ENCODE peak calls at places on chromosome 12, in four cellular contexts. One of them, this sample, is unnamed.
A peak's percentile ranks its signal among the peaks of the same experiment; 100 is the strongest.

GRCh38 chr12:74499192-74499591 is 38.4 kb upstream of the ATXN7L3B start:
- DNase-seq in IMR-90: no peak
- DNase-seq in cardiac fibroblast: no peak
- DNase-seq in stomach: no peak
- DNase-seq in this sample: no peak

GRCh38 chr12:109741970-109742372 is 28.3 kb downstream of the FAM222A start:
- DNase-seq in IMR-90: no peak
- DNase-seq in stomach: peak; percentile 18
- DNase-seq in cardiac fibroblast: no peak
- DNase-seq in this sample: no peak

GRCh38 chr12:122421263-122421814 is 1.1 kb downstream of the CLIP1 start:
- DNase-seq in cardiac fibroblast: peak; percentile 70
- DNase-seq in IMR-90: peak; percentile 47
- DNase-seq in stomach: peak; percentile 35
- DNase-seq in this sample: peak; percentile 66

GRCh38 chr12:130747867-130748740 is 32.0 kb upstream of the RIMBP2 start:
- DNase-seq in IMR-90: peak; percentile 43
- DNase-seq in cardiac fibroblast: peak; percentile 70
- DNase-seq in stomach: peak; percentile 76
- DNase-seq in this sample: peak; percentile 50

GRCh38 chr12:59820594-59821011 is 224.8 kb downstream of the SLC16A7 start:
- DNase-seq in cardiac fibroblast: no peak
- DNase-seq in IMR-90: peak; percentile 71
- DNase-seq in stomach: no peak
- DNase-seq in this sample: peak; percentile 6

GRCh38 chr12:5003025-5003666 is 40.5 kb upstream of the KCNA5 start:
- DNase-seq in IMR-90: peak; percentile 50
- DNase-seq in cardiac fibroblast: peak; percentile 58
- DNase-seq in stomach: peak; percentile 62
- DNase-seq in this sample: peak; percentile 41

GRCh38 chr12:54935235-54935951 is 49.2 kb downstream of the TESPA1 start:
- DNase-seq in cardiac fibroblast: peak; percentile 97
- DNase-seq in IMR-90: peak; percentile 91
- DNase-seq in stomach: no peak
- DNase-seq in this sample: peak; percentile 71

GRCh38 chr12:27013606-27014084 is 539 bp downstream of the TM7SF3 start:
- DNase-seq in stomach: no peak
- DNase-seq in cardiac fibroblast: peak; percentile 49
- DNase-seq in IMR-90: peak; percentile 47
- DNase-seq in this sample: peak; percentile 42

GRCh38 chr12:71602745-71603577 is 60.7 kb downstream of the ZFC3H1 start:
- DNase-seq in cardiac fibroblast: no peak
- DNase-seq in IMR-90: no peak
- DNase-seq in stomach: no peak
- DNase-seq in this sample: no peak

GRCh38 chr12:52838871-52839446 is 4.8 kb upstream of the KRT79 start:
- DNase-seq in cardiac fibroblast: no peak
- DNase-seq in IMR-90: no peak
- DNase-seq in stomach: no peak
- DNase-seq in this sample: no peak

GRCh38 chr12:123488539-123489230 is 30.7 kb downstream of the SNRNP35 start:
- DNase-seq in IMR-90: no peak
- DNase-seq in cardiac fibroblast: no peak
- DNase-seq in stomach: no peak
- DNase-seq in this sample: no peak

GRCh38 chr12:64744422-64745258 is 14.6 kb downstream of the GNS start:
- DNase-seq in stomach: no peak
- DNase-seq in IMR-90: peak; percentile 39
- DNase-seq in cardiac fibroblast: peak; percentile 56
- DNase-seq in this sample: peak; percentile 27

GRCh38 chr12:45583011-45583657 is 146.4 kb upstream of the ARID2 start:
- DNase-seq in IMR-90: peak; percentile 66
- DNase-seq in stomach: no peak
- DNase-seq in cardiac fibroblast: peak; percentile 68
- DNase-seq in this sample: peak; percentile 88

GRCh38 chr12:93164103-93164880 is 213.4 kb upstream of the NUDT4 start:
- DNase-seq in stomach: no peak
- DNase-seq in cardiac fibroblast: peak; percentile 10
- DNase-seq in IMR-90: peak; percentile 45
- DNase-seq in this sample: no peak

GRCh38 chr12:105083551-105084105 is 630 bp downstream of the ALDH1L2 start:
- DNase-seq in cardiac fibroblast: peak; percentile 84
- DNase-seq in stomach: peak; percentile 58
- DNase-seq in IMR-90: peak; percentile 77
- DNase-seq in this sample: peak; percentile 85

GRCh38 chr12:120342567-120343537 is 15.3 kb upstream of the PLA2G1B start:
- DNase-seq in cardiac fibroblast: no peak
- DNase-seq in stomach: no peak
- DNase-seq in IMR-90: no peak
- DNase-seq in this sample: no peak

GRCh38 chr12:9730591-9730990 is 2.3 kb downstream of the CLECL1 start:
- DNase-seq in cardiac fibroblast: no peak
- DNase-seq in IMR-90: no peak
- DNase-seq in stomach: no peak
- DNase-seq in this sample: no peak

GRCh38 chr12:24964342-24964741 is 15.4 kb upstream of the BCAT1 start:
- DNase-seq in cardiac fibroblast: no peak
- DNase-seq in stomach: no peak
- DNase-seq in IMR-90: no peak
- DNase-seq in this sample: no peak

GRCh38 chr12:9702239-9702638 is 30.7 kb downstream of the CLECL1 start:
- DNase-seq in cardiac fibroblast: no peak
- DNase-seq in IMR-90: no peak
- DNase-seq in stomach: no peak
- DNase-seq in this sample: no peak

GRCh38 chr12:107845226-107845979 is 70.9 kb downstream of the ASCL4 start:
- DNase-seq in cardiac fibroblast: no peak
- DNase-seq in stomach: no peak
- DNase-seq in IMR-90: no peak
- DNase-seq in this sample: no peak

GRCh38 chr12:94962680-94963079 is 40.8 kb downstream of the NDUFA12 start:
- DNase-seq in stomach: no peak
- DNase-seq in IMR-90: no peak
- DNase-seq in cardiac fibroblast: no peak
- DNase-seq in this sample: peak; percentile 60

GRCh38 chr12:87405918-87406317 is 623.3 kb downstream of the C12orf50 start:
- DNase-seq in IMR-90: no peak
- DNase-seq in cardiac fibroblast: peak; percentile 29
- DNase-seq in stomach: no peak
- DNase-seq in this sample: no peak

GRCh38 chr12:89863332-89863938 is 154.8 kb upstream of the ATP2B1 start:
- DNase-seq in cardiac fibroblast: no peak
- DNase-seq in IMR-90: no peak
- DNase-seq in stomach: no peak
- DNase-seq in this sample: no peak

GRCh38 chr12:131896811-131897270 is 2.4 kb downstream of the ULK1 start:
- DNase-seq in cardiac fibroblast: no peak
- DNase-seq in IMR-90: no peak
- DNase-seq in stomach: no peak
- DNase-seq in this sample: no peak

GRCh38 chr12:88578821-88579518 is 1.3 kb downstream of the KITLG start:
- DNase-seq in cardiac fibroblast: peak; percentile 47
- DNase-seq in IMR-90: no peak
- DNase-seq in stomach: no peak
- DNase-seq in this sample: no peak

GRCh38 chr12:49339464-49339861 is 2.5 kb upstream of the C1QL4 start:
- DNase-seq in cardiac fibroblast: no peak
- DNase-seq in stomach: peak; percentile 67
- DNase-seq in IMR-90: no peak
- DNase-seq in this sample: no peak

GRCh38 chr12:25089738-25090137 is 105.2 kb downstream of the DNAI7 start:
- DNase-seq in stomach: peak; percentile 41
- DNase-seq in cardiac fibroblast: no peak
- DNase-seq in IMR-90: no peak
- DNase-seq in this sample: no peak

GRCh38 chr12:111201036-111201435 is 167.9 kb downstream of the PHETA1 start:
- DNase-seq in IMR-90: no peak
- DNase-seq in cardiac fibroblast: no peak
- DNase-seq in stomach: no peak
- DNase-seq in this sample: no peak

GRCh38 chr12:26028953-26029740 is 70.7 kb downstream of the RASSF8 start:
- DNase-seq in IMR-90: peak; percentile 67
- DNase-seq in stomach: no peak
- DNase-seq in cardiac fibroblast: peak; percentile 80
- DNase-seq in this sample: peak; percentile 73

GRCh38 chr12:38374751-38375150 is 58.2 kb downstream of the ALG10B start:
- DNase-seq in stomach: no peak
- DNase-seq in cardiac fibroblast: no peak
- DNase-seq in IMR-90: no peak
- DNase-seq in this sample: no peak

GRCh38 chr12:99745106-99745505 is 97.6 kb downstream of the GARIN6 start:
- DNase-seq in IMR-90: no peak
- DNase-seq in cardiac fibroblast: no peak
- DNase-seq in stomach: no peak
- DNase-seq in this sample: no peak

GRCh38 chr12:99745895-99746294 is 98.3 kb downstream of the GARIN6 start:
- DNase-seq in stomach: no peak
- DNase-seq in cardiac fibroblast: no peak
- DNase-seq in IMR-90: no peak
- DNase-seq in this sample: no peak

GRCh38 chr12:99746538-99746937 is 99.0 kb downstream of the GARIN6 start:
- DNase-seq in cardiac fibroblast: no peak
- DNase-seq in stomach: no peak
- DNase-seq in IMR-90: no peak
- DNase-seq in this sample: no peak
- TF ChIP-seq CTCF in cardiac fibroblast: no peak
- TF ChIP-seq CTCF in stomach: no peak
- TF ChIP-seq CTCF in IMR-90: no peak
- TF ChIP-seq CTCF in this sample: no peak

GRCh38 chr12:22525426-22525825 is 18.9 kb downstream of the C2CD5 start:
- DNase-seq in cardiac fibroblast: peak; percentile 62
- DNase-seq in stomach: no peak
- DNase-seq in IMR-90: peak; percentile 50
- DNase-seq in this sample: peak; percentile 27
- H3K4me3 ChIP-seq in cardiac fibroblast: no peak overlapping the region
- H3K4me3 ChIP-seq in stomach: no peak overlapping the region
- H3K4me3 ChIP-seq in IMR-90: no peak overlapping the region
- H3K4me3 ChIP-seq in this sample: no peak overlapping the region

GRCh38 chr12:17077594-17077993 is 471.6 kb upstream of the LMO3 start:
- DNase-seq in cardiac fibroblast: no peak
- DNase-seq in IMR-90: no peak
- DNase-seq in stomach: no peak
- DNase-seq in this sample: no peak

GRCh38 chr12:17076335-17076734 is 470.4 kb upstream of the LMO3 start:
- DNase-seq in cardiac fibroblast: no peak
- DNase-seq in IMR-90: no peak
- DNase-seq in stomach: no peak
- DNase-seq in this sample: no peak

GRCh38 chr12:17079251-17079909 is 473.4 kb upstream of the LMO3 start:
- DNase-seq in IMR-90: no peak
- DNase-seq in cardiac fibroblast: no peak
- DNase-seq in stomach: no peak
- DNase-seq in this sample: no peak
- TF ChIP-seq CTCF in IMR-90: no peak
- TF ChIP-seq CTCF in cardiac fibroblast: no peak
- TF ChIP-seq CTCF in stomach: no peak
- TF ChIP-seq CTCF in this sample: no peak

DNA sequence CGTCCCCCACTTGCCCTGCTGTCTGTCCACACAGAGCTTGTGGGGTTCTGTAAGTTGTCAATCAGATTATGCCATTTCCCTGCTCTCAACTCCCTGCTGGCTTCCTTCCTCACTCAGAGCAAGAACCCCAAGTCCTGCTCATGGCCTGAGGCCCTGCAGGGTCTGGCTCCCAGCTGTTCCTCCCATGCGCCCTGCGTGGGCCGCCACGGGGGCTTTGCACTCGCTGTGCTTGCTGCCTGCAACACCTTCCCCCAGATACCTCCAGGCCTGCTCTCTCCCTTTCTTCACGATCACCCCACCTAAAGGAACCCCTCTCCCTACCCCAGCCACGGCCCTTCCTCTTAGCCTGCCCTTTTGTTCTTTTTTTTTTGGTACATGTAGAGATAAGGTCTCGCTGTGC is 234.6 kb downstream of the AACS start:
- DNase-seq in cardiac fibroblast: no peak
- DNase-seq in IMR-90: no peak
- DNase-seq in stomach: no peak
- DNase-seq in this sample: no peak
- H3K4me3 ChIP-seq in cardiac fibroblast: no peak overlapping the region
- H3K4me3 ChIP-seq in IMR-90: no peak overlapping the region
- H3K4me3 ChIP-seq in stomach: no peak overlapping the region
- H3K4me3 ChIP-seq in this sample: no peak overlapping the region

GRCh38 chr12:114682101-114682919 is 1.7 kb downstream of the TBX3 start:
- DNase-seq in cardiac fibroblast: peak; percentile 37
- DNase-seq in stomach: no peak
- DNase-seq in IMR-90: no peak
- DNase-seq in this sample: peak; percentile 42

GRCh38 chr12:114679942-114680341 is 4.0 kb downstream of the TBX3 start:
- DNase-seq in cardiac fibroblast: peak; percentile 36
- DNase-seq in IMR-90: no peak
- DNase-seq in stomach: no peak
- DNase-seq in this sample: peak; percentile 61

GRCh38 chr12:114681149-114681849 is 2.7 kb downstream of the TBX3 start:
- DNase-seq in cardiac fibroblast: peak; percentile 64
- DNase-seq in IMR-90: peak; percentile 65
- DNase-seq in stomach: no peak
- DNase-seq in this sample: peak; percentile 84

GRCh38 chr12:114679452-114679875 is 4.5 kb downstream of the TBX3 start:
- DNase-seq in IMR-90: peak; percentile 71
- DNase-seq in stomach: no peak
- DNase-seq in cardiac fibroblast: peak; percentile 35
- DNase-seq in this sample: peak; percentile 55

DNA sequence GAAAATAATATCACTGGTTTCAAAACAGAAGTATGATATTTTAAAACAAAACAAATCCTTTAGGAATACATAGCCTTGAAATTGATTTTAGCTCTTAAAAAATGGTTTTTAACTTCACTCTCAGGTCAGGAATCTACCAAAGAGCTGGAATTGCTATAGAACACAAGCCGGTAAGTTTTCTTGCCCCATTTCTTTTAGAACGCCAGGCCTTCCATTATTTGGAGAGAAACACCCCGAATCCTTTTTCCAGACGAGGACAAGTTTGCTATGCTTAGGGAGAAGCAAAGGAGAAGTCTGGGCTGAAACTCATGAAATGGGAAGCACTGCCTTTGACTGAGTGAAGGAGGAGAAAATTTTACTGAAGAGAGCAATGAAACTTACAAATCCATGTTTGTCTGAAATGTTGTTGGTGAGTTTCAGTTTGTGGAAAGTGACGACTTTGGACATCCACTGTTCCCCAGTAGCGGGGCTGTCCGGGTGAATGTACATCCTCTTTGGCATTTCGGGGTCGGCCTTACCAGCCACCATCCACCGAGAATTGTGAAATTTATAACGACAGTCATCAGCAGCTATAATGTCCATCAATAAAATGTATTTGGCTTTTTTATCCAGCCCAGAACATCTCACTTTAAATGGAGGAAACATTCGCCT is 3.4 kb downstream of the TBX3 start:
- DNase-seq in IMR-90: no peak
- DNase-seq in cardiac fibroblast: peak; percentile 50
- DNase-seq in stomach: no peak
- DNase-seq in this sample: peak; percentile 65
- TF ChIP-seq CTCF in IMR-90: no peak
- TF ChIP-seq CTCF in cardiac fibroblast: no peak
- TF ChIP-seq CTCF in stomach: no peak
- TF ChIP-seq CTCF in this sample: no peak

GRCh38 chr12:56723352-56723751 is 1.7 kb downstream of the NACA start:
- DNase-seq in cardiac fibroblast: no peak
- DNase-seq in stomach: no peak
- DNase-seq in IMR-90: no peak
- DNase-seq in this sample: no peak
- H3K4me3 ChIP-seq in cardiac fibroblast: peak overlapping the region; percentile 99
- H3K4me3 ChIP-seq in stomach: peak overlapping the region; percentile 93
- H3K4me3 ChIP-seq in IMR-90: peak overlapping the region; percentile 80
- H3K4me3 ChIP-seq in this sample: peak overlapping the region; percentile 100